ENCODE peak calls at places on chromosomes 12 and 14, in six cellular contexts. H is IMR-90, T is mesendoderm, B is H9, U is mesenchymal stem cell, Z is H1. S is an unnamed sample.
A peak's percentile ranks its signal among the peaks of the same experiment; 100 is the strongest.

GRCh38 chr12:104480826-104481457 is 24.2 kb downstream of the CHST11 start:
- DNase-seq in H (peak; percentile 79), T (no peak), B (no peak), U (peak; percentile 92), Z (no peak), S (no peak)

GRCh38 chr14:95649230-95649629 is 37.0 kb upstream of the TCL1B start:
- DNase-seq in H (no peak), T (no peak), B (no peak), U (no peak), Z (no peak), S (no peak)

GRCh38 chr14:105918496-105919262 is 392.3 kb downstream of the TMEM121 start:
- DNase-seq in H (no peak), T (no peak), B (no peak), U (no peak), Z (no peak), S (no peak)

GRCh38 chr12:129258781-129259318 is 405.6 kb downstream of the GLT1D1 start:
- DNase-seq in H (no peak), T (no peak), B (no peak), U (no peak), Z (no peak), S (no peak)

GRCh38 chr12:12786371-12786715 is 884 bp downstream of the APOLD1 start:
- DNase-seq in H (no peak), T (no peak), B (no peak), U (no peak), Z (no peak), S (no peak)

GRCh38 chr14:101101456-101102056 is 198.0 kb upstream of the RTL1 start:
- DNase-seq in H (no peak), T (peak; percentile 83), B (no peak), U (no peak), Z (no peak), S (no peak)

GRCh38 chr12:113428482-113428881 is 6.3 kb downstream of the SDSL start:
- DNase-seq in H (no peak), T (no peak), B (no peak), U (no peak), Z (no peak), S (no peak)

GRCh38 chr12:109127533-109128242 is 11.3 kb downstream of the ACACB start:
- DNase-seq in H (no peak), T (no peak), B (no peak), U (no peak), Z (no peak), S (no peak)

GRCh38 chr14:87638196-87638595 is 354.8 kb downstream of the GALC start:
- DNase-seq in H (no peak), T (no peak), B (no peak), U (no peak), Z (no peak), S (no peak)

GRCh38 chr12:19036673-19037357 is 92.7 kb upstream of the PLEKHA5 start:
- DNase-seq in H (peak; percentile 39), T (no peak), B (no peak), U (peak; percentile 70), Z (no peak), S (no peak)

GRCh38 chr14:97995038-97995437 is 1197.9 kb downstream of the VRK1 start:
- DNase-seq in H (no peak), T (no peak), B (no peak), U (no peak), Z (no peak), S (no peak)
- H2BK15ac ChIP-seq in H (no peak overlapping the region), T (no peak overlapping the region), B (no peak overlapping the region), U (no peak overlapping the region), Z (no peak overlapping the region), S (no peak overlapping the region)

GRCh38 chr12:43835656-43836454 is at the start of gene TMEM117:
- DNase-seq in H (peak; percentile 43), T (peak; percentile 74), B (peak; percentile 69), U (peak; percentile 68), Z (no peak), S (peak; percentile 39)
- H2BK5ac ChIP-seq in H (peak within 1 kb of the TSS; percentile 71), T (no peak within 1 kb of the TSS), B (no peak within 1 kb of the TSS), U (peak within 1 kb of the TSS; percentile 71), Z (no peak within 1 kb of the TSS), S (peak within 1 kb of the TSS; percentile 39)

DNA sequence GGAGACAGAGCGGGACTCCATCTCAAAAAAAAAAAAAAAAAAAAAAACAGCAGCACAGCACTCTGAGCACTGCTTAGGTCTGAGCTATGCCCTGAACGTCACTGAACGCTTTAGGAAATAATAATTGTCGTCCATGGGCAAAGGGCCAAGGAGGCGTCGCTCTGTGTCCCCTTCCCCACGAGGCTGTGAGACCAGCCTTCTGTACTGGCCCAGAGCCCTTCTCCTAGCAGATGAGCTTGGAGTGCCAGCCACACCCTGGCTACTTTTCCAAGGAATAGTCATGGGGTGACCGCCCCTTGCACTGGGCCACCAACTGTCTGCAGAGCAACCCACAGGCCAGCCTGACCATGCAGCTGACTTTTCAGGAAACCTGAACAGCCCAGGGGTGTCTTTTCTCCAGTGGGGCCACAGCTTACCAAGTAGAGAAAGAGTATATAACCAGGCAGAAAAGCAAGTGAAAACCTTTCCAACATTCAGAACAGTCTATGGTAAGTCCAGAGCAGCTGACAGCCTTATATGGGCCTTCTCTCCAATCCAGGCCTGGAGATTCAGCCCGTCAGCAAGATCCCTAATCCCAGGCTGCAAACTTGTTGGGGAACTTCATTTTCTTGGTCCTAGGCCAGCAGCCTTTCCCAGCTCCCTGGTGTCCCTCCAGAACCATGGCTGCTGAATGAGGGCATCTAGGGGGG is 28.5 kb downstream of the CD9 start:
- DNase-seq in H (no peak), T (no peak), B (no peak), U (no peak), Z (no peak), S (no peak)
- H3K9ac ChIP-seq in H (peak overlapping the region; percentile 46), T (no peak overlapping the region), B (no peak overlapping the region), U (peak overlapping the region; percentile 89), Z (no peak overlapping the region), S (no peak overlapping the region)

GRCh38 chr14:22497144-22497423 is 91.9 kb downstream of the DAD1 start:
- DNase-seq in H (no peak), T (no peak), B (no peak), U (no peak), Z (no peak), S (no peak)
- H2BK15ac ChIP-seq in H (no peak overlapping the region), T (no peak overlapping the region), B (no peak overlapping the region), U (no peak overlapping the region), Z (no peak overlapping the region), S (no peak overlapping the region)

GRCh38 chr12:48023386-48023785 is 19.1 kb upstream of the COL2A1 start:
- DNase-seq in H (no peak), T (peak; percentile 65), B (no peak), U (no peak), Z (no peak), S (peak; percentile 50)

GRCh38 chr12:48026081-48026827 is 22.0 kb upstream of the COL2A1 start:
- DNase-seq in H (no peak), T (no peak), B (no peak), U (no peak), Z (no peak), S (no peak)

GRCh38 chr12:48027183-48028002 is 23.1 kb upstream of the COL2A1 start:
- DNase-seq in H (no peak), T (peak; percentile 58), B (no peak), U (no peak), Z (no peak), S (peak; percentile 84)

GRCh38 chr12:48024735-48025134 is 20.5 kb upstream of the COL2A1 start:
- DNase-seq in H (no peak), T (no peak), B (no peak), U (no peak), Z (no peak), S (no peak)

GRCh38 chr12:48025281-48025680 is 21.0 kb upstream of the COL2A1 start:
- DNase-seq in H (no peak), T (no peak), B (no peak), U (no peak), Z (no peak), S (no peak)
- H2BK5ac ChIP-seq in H (no peak overlapping the region), T (no peak overlapping the region), B (no peak overlapping the region), U (no peak overlapping the region), Z (no peak overlapping the region), S (no peak overlapping the region)

DNA sequence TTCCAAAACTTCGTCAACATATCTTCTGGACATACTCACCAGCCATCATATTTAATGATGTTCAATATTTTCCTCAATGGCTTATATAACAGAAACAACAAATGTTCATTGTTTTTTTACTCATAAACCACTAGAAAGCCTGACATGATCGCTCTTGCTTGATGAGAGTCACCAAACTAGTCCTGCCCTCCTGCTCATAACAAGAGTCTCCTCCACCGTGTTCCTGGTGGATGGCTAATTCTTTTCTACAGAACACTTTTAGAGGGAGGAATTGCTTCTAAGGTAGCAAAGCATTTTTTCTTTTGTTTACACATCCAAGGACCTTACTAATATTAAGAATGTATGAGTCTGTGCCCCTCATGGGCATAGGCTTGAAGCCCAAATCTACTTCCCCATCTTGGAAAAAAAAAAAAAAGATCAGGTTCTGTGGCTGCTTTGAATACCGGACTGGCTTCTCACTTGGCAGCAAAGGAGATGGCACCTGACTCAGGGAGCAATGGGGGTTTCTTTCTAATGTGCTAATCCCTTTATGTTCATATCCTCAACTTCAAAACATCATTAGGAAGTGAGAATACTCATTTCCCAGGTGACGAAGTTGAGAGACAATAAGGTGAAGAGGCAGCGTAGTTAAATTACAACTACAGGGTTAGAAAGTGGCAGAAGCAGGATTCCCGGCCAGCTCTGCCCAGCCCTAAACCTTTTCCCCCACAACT is 188.8 kb downstream of the EPS8 start:
- DNase-seq in H (no peak), T (no peak), B (no peak), U (no peak), Z (no peak), S (no peak)
- H3K9ac ChIP-seq in H (no peak overlapping the region), T (no peak overlapping the region), B (no peak overlapping the region), U (no peak overlapping the region), Z (no peak overlapping the region), S (no peak overlapping the region)